ENCODE peak calls at places on chromosome 18, in seven cellular contexts. E, S, W, G, K, Q and X are unnamed samples.

GRCh38 chr18:11307716-11308115 is 158.3 kb upstream of the PIEZO2 start:
- DNase-seq in K (no peak), E (no peak), Q (no peak), S (no peak), G (no peak), W (no peak), X (no peak)

GRCh38 chr18:74493689-74494088 is 2.5 kb upstream of the CNDP2 start:
- DNase-seq in W (peak), G (peak), K (no peak), E (peak), Q (peak), S (peak), X (peak)

GRCh38 chr18:50614838-50615237 is 55.0 kb downstream of the MAPK4 start:
- DNase-seq in K (peak), S (no peak), E (peak), W (peak), G (no peak), Q (peak), X (no peak)

GRCh38 chr18:47316924-47317323 is 65.5 kb upstream of the SKOR2 start:
- DNase-seq in E (no peak), W (no peak), G (no peak), K (no peak), Q (no peak), S (no peak), X (no peak)

GRCh38 chr18:24369420-24369819 is 28.2 kb downstream of the OSBPL1A start:
- DNase-seq in G (no peak), E (no peak), Q (no peak), S (no peak), W (peak), K (no peak), X (no peak)

GRCh38 chr18:79329786-79330185 is 65.9 kb upstream of the NFATC1 start:
- DNase-seq in G (no peak), S (no peak), K (no peak), Q (no peak), E (no peak), W (no peak), X (no peak)

GRCh38 chr18:38718365-38718901 is 1152.8 kb upstream of the CELF4 start:
- DNase-seq in G (no peak), K (no peak), Q (no peak), E (no peak), W (no peak), S (no peak), X (no peak)

GRCh38 chr18:13464432-13465125 is 246.0 kb downstream of the LDLRAD4 start:
- DNase-seq in S (peak), K (no peak), E (peak), G (no peak), W (no peak), Q (no peak), X (no peak)